ENCODE peak calls at places on chromosomes 6 and 20, in four cellular contexts. Q is left lung, C is body of pancreas, D is Peyer's patch. W is an unnamed sample.
A peak's percentile ranks its signal among the peaks of the same experiment; 100 is the strongest.

GRCh38 chr6:509676-510075 is 118.1 kb downstream of the IRF4 start:
- DNase-seq in Q (no peak), C (no peak), D (no peak), W (no peak)

GRCh38 chr20:44780226-44780625 is 30.1 kb downstream of the RIMS4 start:
- DNase-seq in Q (no peak), C (no peak), D (no peak), W (no peak)

GRCh38 chr6:129264480-129265045 is 381.6 kb downstream of the LAMA2 start:
- DNase-seq in Q (no peak), C (no peak), D (no peak), W (no peak)

GRCh38 chr6:40906759-40907158 is 132.3 kb downstream of the UNC5CL start:
- DNase-seq in Q (no peak), C (no peak), D (no peak), W (no peak)

GRCh38 chr6:1409774-1410465 is 20.5 kb downstream of the FOXF2 start:
- DNase-seq in Q (no peak), C (no peak), D (no peak), W (no peak)

GRCh38 chr20:46161921-46162320 is 43.8 kb downstream of the CD40 start:
- DNase-seq in Q (no peak), C (no peak), D (no peak), W (no peak)

GRCh38 chr6:33746036-33746600 is 587 bp downstream of the IP6K3 start:
- DNase-seq in Q (no peak), C (peak; percentile 32), D (no peak), W (no peak)

GRCh38 chr6:135145509-135145865 is 35.6 kb upstream of the MYB start:
- DNase-seq in Q (no peak), C (no peak), D (no peak), W (no peak)

GRCh38 chr6:18031189-18031588 is 43.8 kb upstream of the KIF13A start:
- DNase-seq in Q (no peak), C (no peak), D (no peak), W (no peak)

GRCh38 chr6:70310063-70310694 is 7.3 kb upstream of the COL9A1 start:
- DNase-seq in Q (no peak), C (no peak), D (no peak), W (peak; percentile 2)

GRCh38 chr6:41642960-41643898 is 5.0 kb downstream of the MDFI start:
- DNase-seq in Q (no peak), C (no peak), D (peak; percentile 26), W (no peak)

GRCh38 chr6:33313709-33314514 is at the start of gene TAPBP:
- DNase-seq in Q (peak; percentile 89), C (peak; percentile 56), D (peak; percentile 80), W (no peak)

GRCh38 chr20:2699775-2700413 is 7.3 kb downstream of the EBF4 start:
- DNase-seq in Q (no peak), C (no peak), D (no peak), W (no peak)

GRCh38 chr6:75171581-75172360 is 34.1 kb downstream of the COL12A1 start:
- DNase-seq in Q (no peak), C (no peak), D (no peak), W (no peak)

GRCh38 chr20:2871111-2871465 is 2.2 kb upstream of the PTPRA start:
- DNase-seq in Q (no peak), C (no peak), D (no peak), W (no peak)

GRCh38 chr6:38796850-38797249 is 81.7 kb downstream of the DNAH8 start:
- DNase-seq in Q (no peak), C (no peak), D (no peak), W (no peak)

GRCh38 chr20:32743237-32744112 is at the start of gene COMMD7:
- DNase-seq in Q (peak; percentile 96), C (peak; percentile 72), D (peak; percentile 77), W (no peak)

GRCh38 chr6:37171970-37172812 is 2.2 kb downstream of the PIM1 start:
- DNase-seq in Q (peak; percentile 85), C (peak; percentile 91), D (peak; percentile 90), W (peak; percentile 77)

GRCh38 chr6:66675906-66676305 is 968.9 kb upstream of the EYS start:
- DNase-seq in Q (no peak), C (no peak), D (no peak), W (no peak)

DNA sequence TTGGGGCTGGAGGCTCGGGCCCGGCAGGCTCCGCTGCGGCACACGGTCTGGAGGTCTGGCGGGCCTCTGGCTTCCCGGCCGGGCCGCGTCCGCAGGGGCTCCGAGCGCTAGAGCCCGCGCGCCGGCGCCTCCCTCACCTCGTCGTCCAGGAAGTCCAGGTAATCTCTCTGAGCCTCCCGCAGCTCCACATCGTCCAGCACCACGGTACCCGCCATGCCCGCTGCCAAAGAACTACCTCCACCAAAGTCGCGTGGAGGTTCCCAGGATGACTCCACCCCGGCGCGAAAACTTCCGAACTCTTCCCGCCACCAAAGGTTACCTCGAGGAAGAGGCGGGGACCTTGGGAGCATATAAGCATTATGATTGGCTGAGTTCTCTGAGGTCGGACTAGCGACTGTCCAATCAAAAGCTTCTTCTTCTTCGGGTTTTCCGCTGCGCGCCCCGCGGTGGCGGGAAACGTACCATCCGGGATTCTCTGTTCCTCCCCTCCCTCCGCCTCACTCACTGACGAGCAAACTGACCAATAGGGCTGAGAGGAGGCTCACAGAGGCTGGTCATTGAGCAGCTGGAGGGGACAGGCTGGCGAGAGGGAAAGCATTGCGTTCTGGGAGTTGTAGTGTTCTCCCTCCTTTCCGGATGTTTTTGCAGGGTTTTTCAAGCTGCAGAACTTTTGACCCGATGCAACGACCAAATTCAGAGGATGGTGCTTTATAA is at the start of gene MCM3:
- DNase-seq in Q (peak; percentile 94), C (peak; percentile 97), D (peak; percentile 96), W (peak; percentile 98)
- TF ChIP-seq CTCF in Q (no peak), C (peak; percentile 38), D (no peak), W (peak; percentile 1)

GRCh38 chr6:101399627-101399955 is 6.1 kb downstream of the GRIK2 start:
- DNase-seq in Q (peak; percentile 47), C (no peak), D (no peak), W (no peak)

GRCh38 chr6:101396552-101397173 is 3.2 kb downstream of the GRIK2 start:
- DNase-seq in Q (no peak), C (peak; percentile 57), D (no peak), W (no peak)

GRCh38 chr6:101397199-101397598 is 3.7 kb downstream of the GRIK2 start:
- DNase-seq in Q (no peak), C (no peak), D (no peak), W (no peak)

GRCh38 chr6:101400341-101400740 is 6.8 kb downstream of the GRIK2 start:
- DNase-seq in Q (no peak), C (no peak), D (no peak), W (no peak)

DNA sequence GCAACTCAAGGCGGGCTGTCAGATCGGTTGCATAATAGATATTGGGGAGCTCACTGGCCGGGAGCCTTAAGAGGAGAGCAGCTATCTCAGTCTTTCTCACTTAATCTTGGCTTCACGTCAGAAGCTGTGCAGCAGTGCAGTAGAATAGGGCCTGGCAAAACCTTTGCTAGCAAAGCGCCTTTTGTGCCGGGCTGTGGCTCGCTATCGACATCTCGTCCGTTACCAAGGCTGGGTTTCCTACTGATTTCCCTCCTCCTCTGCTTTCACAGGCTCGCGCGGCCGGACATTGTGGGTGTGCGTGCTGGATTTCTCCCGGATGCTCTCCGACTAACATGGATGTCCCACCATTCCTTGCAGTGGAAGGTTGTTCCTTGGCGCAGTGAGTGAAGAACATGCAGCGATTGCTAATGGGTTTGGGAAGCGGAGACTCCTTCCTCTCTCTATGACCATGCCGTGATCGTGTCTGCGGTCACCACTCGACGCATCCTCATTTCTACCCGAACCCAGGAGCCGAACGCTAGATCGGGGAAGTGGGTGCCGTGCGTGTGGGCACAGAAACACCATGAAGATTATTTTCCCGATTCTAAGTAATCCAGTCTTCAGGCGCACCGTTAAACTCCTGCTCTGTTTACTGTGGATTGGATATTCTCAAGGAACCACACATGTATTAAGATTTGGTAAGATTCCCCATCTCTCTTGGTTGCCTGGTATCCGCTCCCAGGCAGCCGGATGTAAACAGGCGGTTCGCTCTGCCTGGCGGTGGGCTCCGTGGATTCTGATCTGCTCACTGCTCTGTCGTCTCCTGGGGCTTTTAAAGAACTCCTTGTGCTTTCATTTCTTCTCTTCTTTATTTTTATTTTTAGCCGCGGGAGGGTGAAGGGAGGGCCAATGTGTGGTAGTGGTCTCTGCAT is 5.5 kb downstream of the GRIK2 start:
- DNase-seq in Q (peak; percentile 33), C (no peak), D (no peak), W (no peak)
- H3K4me3 ChIP-seq in Q (no peak overlapping the region), C (no peak overlapping the region), D (no peak overlapping the region), W (no peak overlapping the region)

DNA sequence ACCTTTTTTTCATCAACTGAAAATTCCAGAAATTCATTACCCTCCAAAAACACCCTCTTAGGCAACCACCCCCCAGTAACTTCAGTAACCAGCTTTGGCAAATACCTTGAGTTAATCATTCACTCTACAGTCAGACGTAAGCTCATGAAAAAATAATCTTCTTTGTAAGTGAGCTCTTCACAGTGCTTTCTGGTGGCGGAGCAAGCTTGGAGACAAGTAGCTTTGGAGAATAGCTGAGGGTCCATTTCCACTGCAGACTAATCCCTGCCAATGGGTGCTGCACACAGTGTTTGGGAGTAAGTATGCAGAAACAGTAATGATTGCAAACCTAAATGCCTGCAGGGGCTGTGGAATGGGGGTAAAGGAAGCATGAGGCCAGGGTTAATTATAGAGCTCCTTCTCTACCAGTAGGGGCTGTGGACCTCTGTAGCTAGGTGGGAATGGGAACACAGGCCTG is 56.8 kb upstream of the HINT3 start:
- DNase-seq in Q (no peak), C (peak; percentile 21), D (no peak), W (no peak)
- TF ChIP-seq CTCF in Q (no peak), C (peak; percentile 15), D (no peak), W (no peak)

GRCh38 chr20:19973920-19974620 is 43.1 kb upstream of the NAA20 start:
- DNase-seq in Q (peak; percentile 80), C (peak; percentile 60), D (no peak), W (no peak)
- H3K4me3 ChIP-seq in Q (peak overlapping the region; percentile 56), C (no peak overlapping the region), D (no peak overlapping the region), W (peak overlapping the region; percentile 78)

GRCh38 chr20:48421547-48421946 is 406.3 kb downstream of the PREX1 start:
- DNase-seq in Q (no peak), C (no peak), D (no peak), W (no peak)
- TF ChIP-seq CTCF in Q (no peak), C (no peak), D (no peak), W (no peak)

GRCh38 chr6:151284431-151285060 is 44.8 kb downstream of the AKAP12 start:
- DNase-seq in Q (no peak), C (no peak), D (no peak), W (no peak)
- H3K4me3 ChIP-seq in Q (no peak overlapping the region), C (no peak overlapping the region), D (no peak overlapping the region), W (no peak overlapping the region)

GRCh38 chr6:43129434-43130194 is 41.5 kb upstream of the SRF start:
- DNase-seq in Q (no peak), C (no peak), D (peak; percentile 70), W (no peak)
- TF ChIP-seq CTCF in Q (peak; percentile 28), C (peak; percentile 33), D (no peak), W (peak; percentile 90)

DNA sequence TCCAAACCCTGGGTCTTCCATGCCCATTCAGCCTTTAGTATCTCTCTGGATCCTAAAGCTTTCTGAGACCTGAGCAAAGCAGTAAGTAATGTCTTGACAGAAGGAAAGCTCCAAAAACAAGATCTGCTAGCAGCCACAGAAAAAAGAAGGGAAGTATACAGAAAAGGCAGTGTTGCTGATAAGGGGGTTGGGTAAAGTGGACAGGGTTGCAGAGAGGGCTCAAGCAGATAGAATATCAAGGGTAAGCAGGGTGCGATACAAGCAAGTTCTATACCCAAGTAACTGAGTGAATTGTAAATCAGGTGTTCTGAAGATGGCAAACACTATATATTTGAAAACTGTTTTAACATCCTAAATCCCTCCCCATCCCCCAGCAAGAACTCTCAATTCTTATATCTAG is 113.4 kb upstream of the CARMIL1 start:
- DNase-seq in Q (no peak), C (no peak), D (no peak), W (no peak)
- H3K4me3 ChIP-seq in Q (peak overlapping the region; percentile 45), C (no peak overlapping the region), D (no peak overlapping the region), W (no peak overlapping the region)

W was measured in AG09309.